ENCODE peak calls at places on chromosomes 5 and 9, in four cellular contexts. N, Y, B and P are unnamed samples.

GRCh38 chr5:172188893-172189692 is 1.1 kb upstream of the STK10 start:
- DNase-seq in Y (no peak), N (peak; percentile 88), B (no peak), P (no peak)

GRCh38 chr5:122493776-122494518 is 181.9 kb downstream of the SNCAIP start:
- DNase-seq in B (no peak), Y (no peak), N (no peak), P (no peak)

GRCh38 chr5:137567226-137567625 is 68.1 kb upstream of the SPOCK1 start:
- DNase-seq in N (no peak), B (no peak), Y (no peak), P (no peak)

GRCh38 chr5:141851195-141851874 is 26.9 kb downstream of the PCDH1 start:
- DNase-seq in N (no peak), B (no peak), Y (no peak), P (no peak)

GRCh38 chr5:1203311-1203967 is 2.0 kb downstream of the SLC6A19 start:
- DNase-seq in N (no peak), Y (no peak), B (no peak), P (no peak)

GRCh38 chr5:89457411-89458329 is 574.7 kb upstream of the MEF2C start:
- DNase-seq in B (peak; percentile 81), N (no peak), Y (peak; percentile 63), P (no peak)

GRCh38 chr5:65823174-65823573 is 101.2 kb downstream of the NLN start:
- DNase-seq in B (peak; percentile 22), Y (no peak), N (no peak), P (no peak)

GRCh38 chr9:78906356-78906755 is 609.4 kb downstream of the PSAT1 start:
- DNase-seq in Y (no peak), B (no peak), N (no peak), P (no peak)

GRCh38 chr9:110975278-110975677 is 63.0 kb downstream of the LPAR1 start:
- DNase-seq in N (no peak), Y (peak; percentile 44), B (no peak), P (no peak)

GRCh38 chr9:113973963-113974413 is 97.9 kb downstream of the ZNF618 start:
- DNase-seq in B (peak; percentile 48), Y (no peak), N (no peak), P (no peak)

GRCh38 chr9:104905931-104906330 is 22.0 kb downstream of the ABCA1 start:
- DNase-seq in Y (no peak), B (no peak), N (no peak), P (no peak)

GRCh38 chr5:1424716-1425115 is 20.5 kb downstream of the SLC6A3 start:
- DNase-seq in N (no peak), Y (no peak), B (no peak), P (no peak)

GRCh38 chr9:2413196-2413840 is 208.3 kb upstream of the VLDLR start:
- DNase-seq in Y (no peak), N (no peak), B (no peak), P (no peak)

GRCh38 chr9:38067892-38068615 is 973 bp downstream of the SHB start:
- DNase-seq in N (peak; percentile 68), B (no peak), Y (no peak), P (no peak)

GRCh38 chr9:124286292-124286931 is 28.7 kb downstream of the NEK6 start:
- DNase-seq in B (peak; percentile 66), N (no peak), Y (no peak), P (no peak)

GRCh38 chr5:158414780-158415179 is 555.8 kb upstream of the CLINT1 start:
- DNase-seq in Y (no peak), B (peak; percentile 73), N (no peak), P (no peak)

GRCh38 chr5:9188131-9188530 is 357.7 kb downstream of the SEMA5A start:
- DNase-seq in Y (no peak), B (peak; percentile 73), N (no peak), P (no peak)

GRCh38 chr9:91421987-91422765 is 1.5 kb downstream of the NFIL3 start:
- DNase-seq in Y (no peak), N (peak; percentile 56), B (peak; percentile 28), P (no peak)

GRCh38 chr5:111384220-111384619 is 128.1 kb downstream of the STARD4 start:
- DNase-seq in N (no peak), B (no peak), Y (no peak), P (no peak)